ENCODE peak calls at places on chromosomes 7 and 10, in six cellular contexts. L is foreskin fibroblast; A is activated CD8-positive, alpha-beta T cell treated with anti-CD3 and anti-CD28 coated beads for 36 hours; F is fibroblast of lung; I is endothelial cell; U is epithelial cell of esophagus. R is an unnamed sample.

GRCh38 chr7:158469396-158470051 is 118.1 kb downstream of the PTPRN2 start:
- DNase-seq in U (no peak), L (no peak), F (no peak), I (no peak), A (no peak), R (no peak)

GRCh38 chr10:97003151-97003803 is 171.2 kb downstream of the LCOR start:
- DNase-seq in F (no peak), L (no peak), U (no peak), I (no peak), A (no peak), R (no peak)

GRCh38 chr10:81570878-81571794 is 303.9 kb upstream of the NRG3 start:
- DNase-seq in U (no peak), I (no peak), L (no peak), A (no peak), F (no peak), R (no peak)

GRCh38 chr7:77811895-77812685 is 13.5 kb downstream of the PHTF2 start:
- DNase-seq in F (peak; percentile 94), A (no peak), U (peak; percentile 51), L (peak; percentile 67), I (no peak), R (no peak)

GRCh38 chr7:7443951-7444350 is 91.7 kb downstream of the COL28A1 start:
- DNase-seq in F (no peak), A (no peak), L (no peak), U (no peak), I (no peak), R (no peak)

GRCh38 chr10:725786-726185 is 36.3 kb upstream of the DIP2C start:
- DNase-seq in I (no peak), F (no peak), L (peak; percentile 11), A (no peak), U (no peak), R (no peak)

GRCh38 chr7:64997927-64998391 is 7.1 kb upstream of the ZNF117 start:
- DNase-seq in U (peak; percentile 92), F (peak; percentile 83), L (no peak), A (no peak), I (no peak), R (no peak)

GRCh38 chr10:103661951-103662405 is 168.5 kb downstream of the NEURL1 start:
- DNase-seq in I (no peak), F (no peak), L (no peak), U (no peak), A (no peak), R (no peak)

GRCh38 chr7:44391746-44392617 is 66.6 kb upstream of the CAMK2B start:
- DNase-seq in F (no peak), L (no peak), I (no peak), U (no peak), A (no peak), R (no peak)

GRCh38 chr7:127798023-127798422 is 146.0 kb downstream of the SND1 start:
- DNase-seq in F (peak; percentile 41), A (no peak), U (peak; percentile 27), L (peak; percentile 39), I (no peak), R (no peak)

GRCh38 chr7:34928052-34928451 is 109.2 kb downstream of the DPY19L1 start:
- DNase-seq in I (peak; percentile 83), F (peak; percentile 14), L (no peak), A (peak; percentile 71), U (peak; percentile 64), R (peak; percentile 38)

GRCh38 chr7:71615017-71615416 is 483.1 kb downstream of the GALNT17 start:
- DNase-seq in L (no peak), A (no peak), U (no peak), F (no peak), I (no peak), R (no peak)

GRCh38 chr10:5976689-5977470 is 463 bp downstream of the IL15RA start:
- DNase-seq in L (peak; percentile 68), F (peak; percentile 65), A (peak; percentile 69), U (peak; percentile 43), I (peak; percentile 46), R (peak; percentile 70)

GRCh38 chr7:2006231-2006771 is 226.4 kb downstream of the MAD1L1 start:
- DNase-seq in L (no peak), U (no peak), F (no peak), A (no peak), I (no peak), R (no peak)

GRCh38 chr10:32680803-32681557 is 235.0 kb downstream of the CCDC7 start:
- DNase-seq in U (no peak), A (no peak), I (no peak), F (peak; percentile 31), L (peak; percentile 4), R (no peak)

GRCh38 chr10:47101196-47101595 is 190.0 kb downstream of the PTPN20 start:
- DNase-seq in A (no peak), U (no peak), I (no peak), L (no peak), F (no peak), R (no peak)

GRCh38 chr10:77873558-77874380 is 52.8 kb downstream of the DLG5 start:
- DNase-seq in F (peak; percentile 81), I (no peak), A (peak; percentile 85), U (peak; percentile 88), L (peak; percentile 70), R (peak; percentile 55)

GRCh38 chr7:131438969-131439368 is 111.3 kb downstream of the MKLN1 start:
- DNase-seq in A (no peak), I (no peak), F (no peak), U (no peak), L (no peak), R (no peak)

GRCh38 chr10:88186335-88186734 is 322.9 kb downstream of the PTEN start:
- DNase-seq in I (no peak), U (peak; percentile 48), F (peak; percentile 74), A (no peak), L (peak; percentile 97), R (no peak)

DNA sequence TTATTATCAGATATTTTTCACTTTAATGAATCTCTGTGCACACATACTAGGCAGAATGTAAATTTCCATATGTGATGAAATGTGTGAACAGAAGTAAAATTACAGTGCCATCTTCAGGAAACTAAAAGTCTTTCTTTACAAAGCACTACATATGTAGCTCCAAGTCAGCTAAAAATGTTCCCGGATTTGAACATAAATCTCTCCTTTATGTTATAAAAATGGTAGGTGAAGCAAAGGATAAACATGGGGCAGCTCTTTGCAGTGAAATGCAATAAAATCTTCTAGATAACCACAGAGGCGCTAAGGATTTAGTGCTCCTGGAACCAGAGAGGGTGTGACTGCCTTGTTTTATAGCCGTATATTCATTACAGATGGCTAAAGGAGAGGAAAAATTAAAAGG is 104.9 kb upstream of the C7orf33 start:
- DNase-seq in L (no peak), F (no peak), A (no peak), I (no peak), U (peak; percentile 25), R (peak; percentile 13)
- TF ChIP-seq CTCF in L (no peak), F (no peak), A (no peak), I (no peak), U (no peak), R (peak; percentile 21)

GRCh38 chr7:142602756-142603155 is 146.5 kb upstream of the PRSS1 start:
- DNase-seq in F (peak; percentile 16), L (peak; percentile 44), I (no peak), U (no peak), A (no peak), R (no peak)
- TF ChIP-seq CTCF in F (no peak), L (no peak), I (no peak), U (no peak), A (no peak), R (no peak)

GRCh38 chr7:121282129-121282528 is 46.7 kb upstream of the WNT16 start:
- DNase-seq in L (no peak), A (no peak), U (no peak), F (no peak), I (no peak), R (no peak)
- TF ChIP-seq CTCF in L (no peak), A (no peak), U (no peak), F (no peak), I (no peak), R (no peak)

GRCh38 chr7:69678794-69679103 is 80.5 kb downstream of the AUTS2 start:
- DNase-seq in A (no peak), L (no peak), I (no peak), F (no peak), U (no peak), R (no peak)

GRCh38 chr7:69677905-69678793 is 79.9 kb downstream of the AUTS2 start:
- DNase-seq in I (no peak), F (no peak), U (no peak), L (no peak), A (no peak), R (no peak)

GRCh38 chr7:69674701-69675182 is 76.5 kb downstream of the AUTS2 start:
- DNase-seq in A (no peak), L (no peak), I (no peak), U (peak; percentile 1), F (no peak), R (no peak)

GRCh38 chr7:69676247-69676646 is 78.0 kb downstream of the AUTS2 start:
- DNase-seq in U (no peak), I (no peak), A (no peak), F (no peak), L (no peak), R (no peak)

DNA sequence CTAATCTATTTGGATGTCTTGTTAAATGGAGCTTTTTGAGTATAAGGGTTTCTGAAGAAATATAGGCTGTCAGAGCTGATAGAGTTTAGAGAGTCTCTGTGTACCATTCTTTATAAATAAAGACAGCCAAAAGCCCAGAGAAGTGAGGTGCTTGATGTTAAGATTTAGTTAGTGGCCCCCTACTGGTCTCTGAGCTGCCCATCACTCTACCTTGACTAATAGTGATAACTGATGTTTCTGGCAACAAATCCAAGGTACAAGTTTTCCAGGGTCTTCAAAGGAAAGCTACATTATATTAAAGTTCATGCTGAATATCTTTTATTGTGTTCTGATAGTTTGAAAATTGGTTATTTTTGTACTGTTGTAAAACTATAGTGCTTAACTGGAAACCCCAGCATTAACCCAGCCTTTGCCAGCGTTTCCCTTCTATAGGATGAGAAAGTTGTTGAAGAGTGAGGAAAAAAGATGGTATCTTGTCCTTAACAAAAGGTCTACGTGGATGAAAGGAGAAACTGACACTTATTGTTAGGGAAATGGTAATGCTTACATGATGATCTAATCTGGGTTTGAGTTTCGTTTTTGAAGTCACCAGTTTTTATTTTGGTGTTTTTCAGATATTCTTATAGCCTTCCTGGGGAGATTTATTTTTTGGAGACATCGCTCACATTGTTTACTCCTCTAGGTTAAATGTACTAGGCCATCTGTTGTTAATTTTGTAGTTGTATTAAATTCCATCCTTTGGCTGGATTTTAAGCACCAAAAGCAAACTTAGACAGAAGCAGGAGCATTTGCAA is 79.0 kb downstream of the AUTS2 start:
- DNase-seq in A (no peak), U (no peak), I (no peak), L (no peak), F (no peak), R (no peak)
- TF ChIP-seq CTCF in A (no peak), U (no peak), I (peak; percentile 39), L (no peak), F (peak; percentile 26), R (no peak)

DNA sequence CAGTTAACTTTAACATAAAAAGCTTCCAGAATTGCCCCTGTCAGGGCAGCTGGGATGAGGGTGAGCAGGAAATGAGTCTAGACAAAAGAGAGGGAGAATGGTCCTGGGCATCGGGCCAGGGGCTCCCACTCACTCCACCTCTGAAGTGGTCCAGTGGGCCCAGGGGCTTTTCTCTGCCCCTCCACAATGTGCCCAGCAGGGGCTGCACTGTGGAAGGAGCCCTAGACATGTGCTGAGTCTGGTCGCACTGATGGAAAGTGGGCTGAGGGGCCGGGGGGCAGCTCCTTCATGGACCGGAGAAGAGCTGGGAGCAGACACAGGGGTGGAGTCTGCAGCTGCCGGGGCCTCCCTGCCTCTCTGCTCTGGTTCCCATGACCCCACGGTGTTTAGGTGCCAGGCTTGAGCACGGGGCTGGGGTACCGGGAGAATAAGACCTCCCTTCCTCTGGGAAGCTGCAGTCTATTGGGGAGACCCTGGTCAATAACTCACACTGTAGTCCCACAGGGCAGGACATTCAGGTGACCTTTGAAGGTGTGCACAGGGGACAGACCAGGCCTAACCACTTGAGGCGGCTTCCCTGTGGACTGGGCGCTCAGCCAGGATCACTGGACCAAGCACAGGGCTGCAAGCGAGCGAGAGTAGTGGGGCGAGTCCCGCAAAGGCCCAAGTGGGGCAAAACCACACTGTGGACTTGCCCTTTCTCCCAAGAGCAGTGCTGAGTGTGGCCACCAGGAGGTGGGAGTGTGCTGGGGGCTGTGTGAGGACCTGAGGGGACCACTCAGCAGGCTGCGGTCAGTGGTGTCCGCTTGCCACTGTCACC is 6.1 kb downstream of the ADCY1 start:
- DNase-seq in F (no peak), L (no peak), I (peak; percentile 64), U (no peak), A (no peak), R (no peak)
- TF ChIP-seq CTCF in F (peak; percentile 20), L (peak; percentile 27), I (peak; percentile 47), U (no peak), A (no peak), R (no peak)

R was measured in transverse colon.